ENCODE peak calls at places on chromosomes 5 and 9, in six cellular contexts. One of them, this sample, is unnamed.

GRCh38 chr5:132655821-132656773 is 1.9 kb upstream of the IL13 start:
- DNase-seq in upper lobe of left lung: peak; percentile 88
- DNase-seq in PC-9: no peak
- DNase-seq in heart right ventricle: no peak
- DNase-seq in lung: no peak
- DNase-seq in mucosa of descending colon: no peak
- DNase-seq in this sample: no peak

GRCh38 chr5:178295589-178295988 is 63.0 kb upstream of the PHYKPL start:
- DNase-seq in upper lobe of left lung: no peak
- DNase-seq in PC-9: no peak
- DNase-seq in heart right ventricle: no peak
- DNase-seq in lung: no peak
- DNase-seq in mucosa of descending colon: no peak
- DNase-seq in this sample: no peak

GRCh38 chr5:137146402-137146889 is 352.7 kb downstream of the SPOCK1 start:
- DNase-seq in upper lobe of left lung: no peak
- DNase-seq in PC-9: peak; percentile 49
- DNase-seq in heart right ventricle: no peak
- DNase-seq in lung: no peak
- DNase-seq in mucosa of descending colon: no peak
- DNase-seq in this sample: no peak

GRCh38 chr5:43193171-43193951 is 1.3 kb downstream of the NIM1K start:
- DNase-seq in upper lobe of left lung: no peak
- DNase-seq in PC-9: peak; percentile 24
- DNase-seq in heart right ventricle: no peak
- DNase-seq in lung: peak; percentile 36
- DNase-seq in mucosa of descending colon: no peak
- DNase-seq in this sample: no peak

GRCh38 chr9:471320-471719 is 256.7 kb downstream of the DOCK8 start:
- DNase-seq in upper lobe of left lung: no peak
- DNase-seq in PC-9: no peak
- DNase-seq in heart right ventricle: no peak
- DNase-seq in lung: no peak
- DNase-seq in mucosa of descending colon: no peak
- DNase-seq in this sample: no peak

GRCh38 chr5:40834391-40834848 is 602 bp downstream of the RPL37 start:
- DNase-seq in upper lobe of left lung: no peak
- DNase-seq in PC-9: no peak
- DNase-seq in heart right ventricle: no peak
- DNase-seq in lung: no peak
- DNase-seq in mucosa of descending colon: peak; percentile 35
- DNase-seq in this sample: no peak

GRCh38 chr5:72693001-72693442 is 123.4 kb upstream of the TNPO1 start:
- DNase-seq in upper lobe of left lung: no peak
- DNase-seq in PC-9: no peak
- DNase-seq in heart right ventricle: no peak
- DNase-seq in lung: no peak
- DNase-seq in mucosa of descending colon: no peak
- DNase-seq in this sample: no peak

GRCh38 chr5:81506900-81507588 is 113.1 kb upstream of the ACOT12 start:
- DNase-seq in upper lobe of left lung: no peak
- DNase-seq in PC-9: peak; percentile 25
- DNase-seq in heart right ventricle: no peak
- DNase-seq in lung: peak; percentile 46
- DNase-seq in mucosa of descending colon: no peak
- DNase-seq in this sample: peak; percentile 70

GRCh38 chr5:91373016-91373415 is 10.1 kb downstream of the ARRDC3 start:
- DNase-seq in upper lobe of left lung: no peak
- DNase-seq in PC-9: no peak
- DNase-seq in heart right ventricle: no peak
- DNase-seq in lung: no peak
- DNase-seq in mucosa of descending colon: no peak
- DNase-seq in this sample: no peak

GRCh38 chr9:26809795-26810194 is 82.8 kb downstream of the CAAP1 start:
- DNase-seq in upper lobe of left lung: no peak
- DNase-seq in PC-9: no peak
- DNase-seq in heart right ventricle: no peak
- DNase-seq in lung: no peak
- DNase-seq in mucosa of descending colon: no peak
- DNase-seq in this sample: no peak

GRCh38 chr5:93887678-93888077 is 146.3 kb upstream of the POU5F2 start:
- DNase-seq in upper lobe of left lung: no peak
- DNase-seq in PC-9: no peak
- DNase-seq in heart right ventricle: no peak
- DNase-seq in lung: no peak
- DNase-seq in mucosa of descending colon: no peak
- DNase-seq in this sample: no peak

GRCh38 chr9:99238331-99238730 is 16.2 kb downstream of the SEC61B start:
- DNase-seq in upper lobe of left lung: no peak
- DNase-seq in PC-9: no peak
- DNase-seq in heart right ventricle: no peak
- DNase-seq in lung: no peak
- DNase-seq in mucosa of descending colon: no peak
- DNase-seq in this sample: no peak
- H3K4me1 ChIP-seq in upper lobe of left lung: no peaks in the 10 kb centered on the region
- H3K4me1 ChIP-seq in PC-9: no peaks in the 10 kb centered on the region
- H3K4me1 ChIP-seq in heart right ventricle: peaks cover 19% of the 10 kb centered on the region
- H3K4me1 ChIP-seq in lung: peaks cover 14% of the 10 kb centered on the region
- H3K4me1 ChIP-seq in mucosa of descending colon: no peaks in the 10 kb centered on the region
- H3K4me1 ChIP-seq in this sample: peaks cover 3% of the 10 kb centered on the region

DNA sequence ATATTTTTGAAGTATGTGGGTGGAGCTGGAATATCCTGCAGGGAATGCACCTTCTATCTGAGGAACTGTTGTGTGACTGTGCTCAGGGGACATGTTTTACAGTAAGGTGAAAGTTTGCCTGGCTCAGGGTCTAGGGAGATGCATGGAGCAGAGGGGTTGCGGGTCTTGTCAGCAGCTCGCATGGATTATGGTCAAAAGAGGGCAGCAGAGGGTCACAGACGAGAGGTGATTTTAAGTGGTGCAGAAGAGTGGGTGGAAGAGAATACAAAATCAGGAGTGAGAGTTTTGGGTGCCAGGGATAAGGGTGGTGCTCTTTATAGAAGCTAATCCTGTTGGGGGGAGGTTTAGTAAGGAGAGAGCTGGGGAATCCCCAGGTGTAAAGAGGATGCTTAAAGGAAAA is 53.5 kb upstream of the GRIN3A start:
- DNase-seq in upper lobe of left lung: no peak
- DNase-seq in PC-9: peak; percentile 15
- DNase-seq in heart right ventricle: no peak
- DNase-seq in lung: no peak
- DNase-seq in mucosa of descending colon: peak; percentile 38
- DNase-seq in this sample: no peak
- TF ChIP-seq CTCF in upper lobe of left lung: no peak
- TF ChIP-seq CTCF in PC-9: peak; percentile 62
- TF ChIP-seq CTCF in heart right ventricle: peak; percentile 31
- TF ChIP-seq CTCF in lung: no peak
- TF ChIP-seq CTCF in mucosa of descending colon: peak; percentile 30
- TF ChIP-seq CTCF in this sample: no peak

GRCh38 chr5:143318270-143318669 is 85.2 kb downstream of the NR3C1 start:
- DNase-seq in upper lobe of left lung: no peak
- DNase-seq in PC-9: no peak
- DNase-seq in heart right ventricle: no peak
- DNase-seq in lung: no peak
- DNase-seq in mucosa of descending colon: no peak
- DNase-seq in this sample: no peak
- H3K4me1 ChIP-seq in upper lobe of left lung: peaks cover 27% of the 10 kb centered on the region
- H3K4me1 ChIP-seq in PC-9: peaks cover 20% of the 10 kb centered on the region
- H3K4me1 ChIP-seq in heart right ventricle: peaks cover 78% of the 10 kb centered on the region
- H3K4me1 ChIP-seq in lung: peaks cover 50% of the 10 kb centered on the region
- H3K4me1 ChIP-seq in mucosa of descending colon: no peaks in the 10 kb centered on the region
- H3K4me1 ChIP-seq in this sample: peaks cover 26% of the 10 kb centered on the region

GRCh38 chr9:37486256-37486615 is 488 bp downstream of the POLR1E start:
- DNase-seq in upper lobe of left lung: no peak
- DNase-seq in PC-9: no peak
- DNase-seq in heart right ventricle: no peak
- DNase-seq in lung: no peak
- DNase-seq in mucosa of descending colon: no peak
- DNase-seq in this sample: no peak

GRCh38 chr9:37485389-37486255 is at the start of gene POLR1E:
- DNase-seq in upper lobe of left lung: peak; percentile 99
- DNase-seq in PC-9: peak; percentile 90
- DNase-seq in heart right ventricle: peak; percentile 94
- DNase-seq in lung: peak; percentile 96
- DNase-seq in mucosa of descending colon: peak; percentile 98
- DNase-seq in this sample: peak; percentile 98

GRCh38 chr9:37476930-37477329 is 8.8 kb upstream of the POLR1E start:
- DNase-seq in upper lobe of left lung: no peak
- DNase-seq in PC-9: no peak
- DNase-seq in heart right ventricle: no peak
- DNase-seq in lung: no peak
- DNase-seq in mucosa of descending colon: no peak
- DNase-seq in this sample: no peak

GRCh38 chr9:37480759-37481158 is 5.0 kb upstream of the POLR1E start:
- DNase-seq in upper lobe of left lung: no peak
- DNase-seq in PC-9: no peak
- DNase-seq in heart right ventricle: no peak
- DNase-seq in lung: no peak
- DNase-seq in mucosa of descending colon: no peak
- DNase-seq in this sample: no peak
- TF ChIP-seq CTCF in upper lobe of left lung: no peak
- TF ChIP-seq CTCF in PC-9: no peak
- TF ChIP-seq CTCF in heart right ventricle: no peak
- TF ChIP-seq CTCF in lung: no peak
- TF ChIP-seq CTCF in mucosa of descending colon: no peak
- TF ChIP-seq CTCF in this sample: no peak